ENCODE peak calls at places on chromosome 2, in four cellular contexts. B is neuronal stem cell, P is Peyer's patch, G is endodermal cell. Y is an unnamed sample.

GRCh38 chr2:98476192-98476868 is 31.7 kb downstream of the INPP4A start:
- DNase-seq in G (no peak), P (peak; percentile 46), B (no peak), Y (no peak)

GRCh38 chr2:36562973-36563532 is 34.9 kb downstream of the FEZ2 start:
- DNase-seq in B (no peak), G (no peak), P (no peak), Y (no peak)

GRCh38 chr2:240988146-240988545 is 10.3 kb upstream of the SNED1 start:
- DNase-seq in G (no peak), P (no peak), B (no peak), Y (no peak)

GRCh38 chr2:240466579-240467148 is 31.2 kb downstream of the GPC1 start:
- DNase-seq in B (no peak), G (peak; percentile 47), P (no peak), Y (peak; percentile 55)

GRCh38 chr2:219124379-219125110 is 36.1 kb downstream of the NHEJ1 start:
- DNase-seq in G (no peak), B (no peak), P (peak; percentile 79), Y (no peak)

GRCh38 chr2:152335851-152336102 is 803 bp downstream of the FMNL2 start:
- DNase-seq in P (no peak), B (peak; percentile 48), G (no peak), Y (no peak)

GRCh38 chr2:98442488-98442887 is 2.2 kb upstream of the INPP4A start:
- DNase-seq in P (no peak), B (no peak), G (peak; percentile 77), Y (no peak)

GRCh38 chr2:111200333-111200879 is 79.7 kb downstream of the BCL2L11 start:
- DNase-seq in B (no peak), P (no peak), G (peak; percentile 65), Y (no peak)

GRCh38 chr2:30691091-30691947 is 115.9 kb downstream of the CAPN13 start:
- DNase-seq in B (no peak), G (no peak), P (no peak), Y (no peak)

GRCh38 chr2:24334245-24334633 is 26.1 kb downstream of the ITSN2 start:
- DNase-seq in B (no peak), P (no peak), G (no peak), Y (no peak)

GRCh38 chr2:174522553-174522952 is 35.7 kb upstream of the GPR155 start:
- DNase-seq in P (no peak), B (no peak), G (no peak), Y (no peak)

GRCh38 chr2:129868151-129868550 is 111.3 kb upstream of the RAB6C start:
- DNase-seq in P (no peak), B (no peak), G (peak; percentile 19), Y (no peak)

GRCh38 chr2:86632672-86633071 is 9.0 kb upstream of the RNF103 start:
- DNase-seq in P (no peak), G (no peak), B (no peak), Y (no peak)

GRCh38 chr2:229601396-229601795 is 113.0 kb downstream of the DNER start:
- DNase-seq in P (no peak), B (no peak), G (no peak), Y (no peak)

GRCh38 chr2:134344954-134345697 is 91.3 kb downstream of the MGAT5 start:
- DNase-seq in P (no peak), B (no peak), G (no peak), Y (no peak)

GRCh38 chr2:134352844-134353243 is 99.0 kb downstream of the MGAT5 start:
- DNase-seq in P (no peak), G (no peak), B (no peak), Y (no peak)

GRCh38 chr2:134351899-134352298 is 98.0 kb downstream of the MGAT5 start:
- DNase-seq in P (no peak), B (no peak), G (no peak), Y (no peak)

GRCh38 chr2:134348239-134348638 is 94.4 kb downstream of the MGAT5 start:
- DNase-seq in B (no peak), P (no peak), G (no peak), Y (no peak)

DNA sequence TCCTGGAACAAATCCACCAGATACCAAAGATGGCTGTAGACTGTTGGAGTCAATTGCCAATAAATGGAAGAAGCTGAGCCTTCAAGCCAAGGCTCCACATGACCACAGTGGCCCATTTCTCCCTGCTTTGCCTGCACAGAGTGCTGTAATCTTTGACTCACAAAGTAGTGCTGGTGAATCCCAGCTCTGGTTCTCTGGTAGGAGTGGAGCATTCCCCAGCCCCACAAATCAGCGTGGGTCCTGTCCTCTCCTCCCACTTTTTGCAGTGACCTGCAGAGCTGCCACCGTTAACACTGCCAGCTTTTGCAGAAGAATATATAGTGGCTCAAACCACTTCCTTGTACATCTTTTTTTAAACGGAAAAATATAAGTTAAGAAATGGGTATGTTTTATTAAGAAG is 93.9 kb downstream of the MGAT5 start:
- DNase-seq in B (no peak), G (peak; percentile 61), P (no peak), Y (no peak)
- H3K36me3 ChIP-seq in B (no peaks in the 10 kb centered on the region), G (peaks cover 17% of the 10 kb centered on the region), P (no peaks in the 10 kb centered on the region), Y (no peaks in the 10 kb centered on the region)

GRCh38 chr2:11797846-11798245 is 51.4 kb downstream of the LPIN1 start:
- DNase-seq in B (no peak), P (no peak), G (peak; percentile 22), Y (no peak)
- H3K36me3 ChIP-seq in B (peaks cover 28% of the 10 kb centered on the region), P (no peaks in the 10 kb centered on the region), G (peaks cover 60% of the 10 kb centered on the region), Y (peaks cover 56% of the 10 kb centered on the region)

GRCh38 chr2:11773747-11774536 is 27.5 kb downstream of the LPIN1 start:
- DNase-seq in G (no peak), B (no peak), P (no peak), Y (no peak)
- H3K36me3 ChIP-seq in G (peaks cover 50% of the 10 kb centered on the region), B (peaks cover 26% of the 10 kb centered on the region), P (peaks cover 3% of the 10 kb centered on the region), Y (peaks cover 54% of the 10 kb centered on the region)

DNA sequence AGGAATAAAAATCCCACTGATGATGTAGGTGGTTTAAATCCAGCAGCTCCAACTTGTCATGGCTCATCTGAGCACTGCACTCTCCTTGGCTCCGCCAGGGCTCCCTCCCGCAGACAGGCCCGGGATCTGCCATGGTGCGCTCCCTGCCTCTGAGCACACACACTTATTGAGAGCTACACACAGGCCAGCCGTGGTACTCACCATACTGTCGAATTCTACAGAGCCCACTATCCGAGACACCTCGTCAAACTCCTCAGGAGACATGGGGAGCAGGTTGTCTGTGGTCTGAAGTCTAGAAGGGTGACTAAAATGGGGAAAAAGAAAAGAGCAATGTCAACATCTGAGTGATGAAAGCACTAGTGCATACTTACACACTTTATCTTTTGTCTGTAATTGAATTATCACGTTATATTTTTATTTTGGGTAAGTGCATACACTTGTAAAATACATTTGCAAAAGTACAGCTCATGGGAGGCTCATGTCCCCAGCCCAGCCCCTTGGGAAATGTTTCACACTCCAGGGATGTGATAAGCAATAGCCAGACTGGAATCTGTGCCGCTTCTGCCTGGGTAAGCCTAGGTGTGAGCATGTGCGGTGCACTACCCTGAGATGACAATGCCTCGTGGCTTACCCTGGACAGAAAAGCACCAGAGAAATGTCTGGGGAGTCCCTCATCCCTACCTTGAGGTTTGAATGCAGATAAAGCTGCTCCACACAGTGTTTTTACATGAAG is 39.2 kb downstream of the STAT1 start:
- DNase-seq in P (no peak), G (no peak), B (no peak), Y (no peak)
- H3K36me3 ChIP-seq in P (peaks cover 11% of the 10 kb centered on the region), G (peaks cover 98% of the 10 kb centered on the region), B (peaks cover 26% of the 10 kb centered on the region), Y (peaks cover 86% of the 10 kb centered on the region)

DNA sequence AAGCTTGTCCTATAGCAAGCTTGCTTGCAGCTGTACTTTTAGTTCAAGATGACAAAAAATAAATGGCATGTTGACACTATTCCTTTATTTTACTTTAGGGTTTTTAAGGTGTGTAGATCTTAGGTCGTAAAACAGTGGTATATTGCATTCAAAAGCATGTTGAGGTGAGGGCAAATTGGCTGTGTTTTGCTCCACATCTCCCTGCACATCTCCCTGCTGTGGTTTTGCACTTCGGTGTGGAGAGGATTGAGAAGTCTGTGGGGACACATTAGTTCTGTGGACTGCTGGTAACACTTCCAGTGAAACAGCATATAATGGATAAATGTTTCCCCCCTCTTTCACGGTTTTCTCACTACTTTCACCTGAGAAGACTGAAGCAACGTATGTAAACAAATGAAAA is 25.1 kb downstream of the C2orf74 start:
- DNase-seq in G (no peak), B (no peak), P (no peak), Y (no peak)
- H3K36me3 ChIP-seq in G (peaks cover 96% of the 10 kb centered on the region), B (peaks cover 38% of the 10 kb centered on the region), P (no peaks in the 10 kb centered on the region), Y (peaks cover 75% of the 10 kb centered on the region)

DNA sequence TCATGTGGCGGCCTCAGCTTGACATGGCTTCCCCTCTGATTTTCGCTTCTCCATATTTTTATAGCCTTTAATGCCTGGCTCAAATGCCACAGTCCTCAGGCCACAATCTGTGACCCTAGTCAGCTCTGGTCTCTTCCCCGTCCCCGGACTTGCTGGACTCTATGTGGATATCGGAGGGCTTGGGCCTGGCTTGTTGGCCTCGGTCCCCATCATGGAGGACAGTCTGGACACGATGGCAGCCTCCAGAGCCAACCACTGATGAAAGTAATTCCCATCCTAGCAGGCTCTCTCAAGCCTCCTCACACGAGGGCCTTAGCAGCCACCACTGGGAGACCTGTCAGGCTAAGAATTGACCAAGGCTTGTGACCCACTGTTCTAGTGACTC is 61.6 kb downstream of the LPIN1 start:
- DNase-seq in B (no peak), G (peak; percentile 16), P (no peak), Y (no peak)
- H3K36me3 ChIP-seq in B (peaks cover 52% of the 10 kb centered on the region), G (peaks cover 51% of the 10 kb centered on the region), P (no peaks in the 10 kb centered on the region), Y (peaks cover 53% of the 10 kb centered on the region)

DNA sequence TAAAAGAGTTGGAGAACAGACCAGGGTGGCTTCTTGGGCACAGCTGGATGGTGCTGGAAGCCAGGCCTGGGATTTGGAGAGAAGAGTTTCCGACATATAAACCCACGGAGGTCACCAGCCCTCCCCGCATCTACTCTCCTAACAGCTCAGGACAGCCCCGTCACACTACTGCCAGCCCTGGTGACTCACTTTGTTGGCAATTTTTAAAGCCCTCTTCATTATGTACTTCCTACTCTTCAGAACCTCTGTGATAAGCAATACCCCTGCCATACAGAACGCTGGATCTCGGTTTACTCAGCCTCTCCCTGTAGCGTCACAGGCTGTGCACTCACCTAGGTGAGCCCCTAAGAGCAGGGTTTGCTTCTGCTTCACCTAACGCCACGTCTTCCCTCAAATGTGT is 48.1 kb downstream of the ID2 start:
- DNase-seq in G (no peak), P (no peak), B (no peak), Y (no peak)
- H3K36me3 ChIP-seq in G (peaks cover 61% of the 10 kb centered on the region), P (no peaks in the 10 kb centered on the region), B (peaks cover 21% of the 10 kb centered on the region), Y (peaks cover 60% of the 10 kb centered on the region)

DNA sequence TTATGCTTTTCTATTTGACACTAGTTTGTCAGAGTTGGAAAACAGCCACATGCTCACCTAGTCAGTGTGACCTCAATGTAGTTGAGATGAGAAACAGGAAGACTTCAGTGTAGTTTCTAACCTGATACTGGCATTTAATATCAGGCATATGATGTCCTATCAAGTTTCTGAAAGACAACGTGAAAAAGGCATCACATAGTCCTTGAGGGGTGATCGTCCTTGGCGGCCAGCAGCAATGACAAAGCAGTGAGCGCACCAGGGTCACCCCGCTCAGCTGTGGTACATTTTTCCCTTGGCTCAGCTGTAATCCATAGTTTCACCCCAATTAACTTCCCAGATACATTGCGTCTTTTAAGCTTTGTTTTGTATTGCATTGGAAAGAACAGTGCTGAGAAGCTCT is 4.3 kb downstream of the HSPE1 start:
- DNase-seq in P (no peak), G (no peak), B (no peak), Y (no peak)
- H3K36me3 ChIP-seq in P (no peaks in the 10 kb centered on the region), G (peaks cover 40% of the 10 kb centered on the region), B (peaks cover 7% of the 10 kb centered on the region), Y (peaks cover 28% of the 10 kb centered on the region)